ENCODE peak calls at places on chromosomes 16 and 17, in four cellular contexts. F, L, H and V are unnamed samples.

GRCh38 chr17:60577147-60577925 is 22.7 kb upstream of the PPM1D start:
- DNase-seq in F (no peak), L (peak; percentile 50), H (no peak), V (no peak)

GRCh38 chr16:87219287-87219909 is 97.8 kb downstream of the C16orf95 start:
- DNase-seq in F (no peak), L (no peak), H (no peak), V (no peak)

GRCh38 chr16:68732068-68732680 is 4.9 kb upstream of the CDH1 start:
- DNase-seq in F (peak; percentile 58), L (peak; percentile 41), H (peak; percentile 84), V (no peak)

GRCh38 chr16:68664297-68664696 is 19.2 kb downstream of the CDH3 start:
- DNase-seq in F (no peak), L (no peak), H (no peak), V (no peak)

GRCh38 chr16:79310734-79311133 is 289.8 kb downstream of the MAF start:
- DNase-seq in F (no peak), L (no peak), H (no peak), V (no peak)

GRCh38 chr17:49691086-49691676 is 13.3 kb upstream of the SPOP start:
- DNase-seq in F (no peak), L (peak; percentile 30), H (no peak), V (no peak)

GRCh38 chr16:13108126-13108525 is 206.7 kb downstream of the SHISA9 start:
- DNase-seq in F (no peak), L (no peak), H (no peak), V (no peak)

GRCh38 chr16:85462405-85463227 is 150.5 kb upstream of the GSE1 start:
- DNase-seq in F (no peak), L (peak; percentile 65), H (no peak), V (no peak)

GRCh38 chr17:78572277-78573205 is 4.7 kb downstream of the DNAH17 start:
- DNase-seq in F (peak; percentile 62), L (no peak), H (no peak), V (no peak)

GRCh38 chr16:83713597-83713996 is 94.2 kb upstream of the HSBP1 start:
- DNase-seq in F (no peak), L (no peak), H (peak; percentile 59), V (no peak)

GRCh38 chr16:67482260-67482924 is 955 bp downstream of the AGRP start:
- DNase-seq in F (no peak), L (no peak), H (no peak), V (no peak)

GRCh38 chr16:27441276-27441675 is 39.3 kb downstream of the IL21R start:
- DNase-seq in F (no peak), L (no peak), H (no peak), V (peak; percentile 1)

GRCh38 chr16:81429045-81429521 is 15.5 kb upstream of the CMIP start:
- DNase-seq in F (peak; percentile 63), L (no peak), H (no peak), V (no peak)
- TF ChIP-seq CTCF in F (peak; percentile 28), L (no peak), H (peak; percentile 55), V (peak; percentile 26)

GRCh38 chr17:18970582-18971480 is 18.9 kb downstream of the SLC5A10 start:
- DNase-seq in F (no peak), L (no peak), H (no peak), V (no peak)
- TF ChIP-seq CTCF in F (no peak), L (no peak), H (no peak), V (no peak)

GRCh38 chr16:46688657-46689491 is at the start of gene VPS35:
- DNase-seq in F (peak; percentile 100), L (peak; percentile 99), H (peak; percentile 100), V (peak; percentile 33)

GRCh38 chr16:46689492-46690280 is at the start of gene ORC6:
- DNase-seq in F (peak; percentile 95), L (peak; percentile 98), H (peak; percentile 99), V (peak; percentile 25)

GRCh38 chr16:46686815-46687473 is 2.0 kb downstream of the VPS35 start:
- DNase-seq in F (no peak), L (no peak), H (no peak), V (no peak)

GRCh38 chr16:46687486-46687885 is 1.5 kb downstream of the VPS35 start:
- DNase-seq in F (no peak), L (no peak), H (no peak), V (no peak)

GRCh38 chr16:46688101-46688656 is 799 bp downstream of the VPS35 start:
- DNase-seq in F (no peak), L (no peak), H (peak; percentile 76), V (no peak)
- TF ChIP-seq CTCF in F (peak; percentile 13), L (no peak), H (no peak), V (peak; percentile 12)

GRCh38 chr17:44878627-44879221 is 20.5 kb downstream of the EFTUD2 start:
- DNase-seq in F (no peak), L (no peak), H (no peak), V (no peak)
- TF ChIP-seq CTCF in F (no peak), L (no peak), H (peak; percentile 54), V (peak; percentile 71)

GRCh38 chr17:76736349-76737081 is 616 bp downstream of the SRSF2 start:
- DNase-seq in F (peak; percentile 70), L (peak; percentile 73), H (peak; percentile 88), V (no peak)
- TF ChIP-seq CTCF in F (no peak), L (no peak), H (peak; percentile 32), V (peak; percentile 24)

DNA sequence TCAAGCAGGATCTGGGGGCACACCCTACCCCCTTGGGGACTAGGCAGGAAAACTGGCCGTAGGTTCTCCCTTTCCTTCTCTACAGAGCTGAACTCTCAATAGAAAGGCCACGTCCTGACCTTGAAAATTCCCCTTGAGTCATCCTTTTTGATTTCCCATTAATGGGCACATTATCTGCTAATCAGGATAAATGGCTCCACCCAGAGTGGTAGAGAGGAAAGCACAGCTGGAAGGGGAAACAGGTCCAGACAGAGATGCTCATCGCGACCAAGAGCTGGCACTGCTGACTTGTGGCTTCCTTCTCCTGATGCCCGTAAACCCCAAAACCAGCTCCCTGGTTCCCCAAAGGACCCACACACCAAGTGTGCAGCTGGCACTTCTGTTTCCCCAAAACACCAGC is 206.5 kb upstream of the CDH5 start:
- DNase-seq in F (no peak), L (no peak), H (no peak), V (no peak)
- TF ChIP-seq CTCF in F (no peak), L (no peak), H (no peak), V (no peak)